ENCODE peak calls at places on chromosomes 3 and 15, in five cellular contexts. A, N, O, Q and K are unnamed samples.

GRCh38 chr3:71348001-71348632 is 235.4 kb downstream of the FOXP1 start:
- DNase-seq in A (no peak), N (no peak), O (no peak), Q (no peak), K (no peak)

GRCh38 chr3:184262927-184263179 is 1.5 kb upstream of the CAMK2N2 start:
- DNase-seq in A (no peak), N (no peak), O (no peak), Q (no peak), K (no peak)

GRCh38 chr3:14265246-14265962 is 86.8 kb downstream of the LSM3 start:
- DNase-seq in A (no peak), N (no peak), O (no peak), Q (no peak), K (peak)

GRCh38 chr3:20853890-20854289 is 667.9 kb upstream of the SGO1 start:
- DNase-seq in A (no peak), N (no peak), O (no peak), Q (no peak), K (no peak)

GRCh38 chr3:139102606-139103005 is 57.9 kb upstream of the PRR23C start:
- DNase-seq in A (no peak), N (no peak), O (no peak), Q (no peak), K (no peak)

GRCh38 chr3:98589331-98589870 is 4.0 kb downstream of the CPOX start:
- DNase-seq in A (no peak), N (no peak), O (no peak), Q (no peak), K (peak)

GRCh38 chr3:133413166-133414020 is 13.5 kb downstream of the BFSP2 start:
- DNase-seq in A (no peak), N (no peak), O (no peak), Q (no peak), K (peak)

GRCh38 chr3:189797103-189797850 is 166.1 kb downstream of the TP63 start:
- DNase-seq in A (no peak), N (no peak), O (no peak), Q (no peak), K (no peak)

GRCh38 chr3:101070260-101071121 is 77.3 kb upstream of the ABI3BP start:
- DNase-seq in A (no peak), N (peak), O (peak), Q (peak), K (peak)

GRCh38 chr15:60821462-60822061 is 342.6 kb upstream of the ICE2 start:
- DNase-seq in A (no peak), N (no peak), O (no peak), Q (no peak), K (no peak)

GRCh38 chr3:102796856-102797255 is 362.0 kb downstream of the ZPLD1 start:
- DNase-seq in A (no peak), N (no peak), O (no peak), Q (no peak), K (no peak)

GRCh38 chr15:63211549-63211948 is 22.1 kb downstream of the RAB8B start:
- DNase-seq in A (no peak), N (no peak), O (no peak), Q (no peak), K (no peak)

GRCh38 chr3:10194328-10195071 is 29.8 kb downstream of the IRAK2 start:
- DNase-seq in A (no peak), N (peak), O (peak), Q (no peak), K (no peak)

GRCh38 chr3:30689202-30689641 is 82.8 kb downstream of the TGFBR2 start:
- DNase-seq in A (no peak), N (no peak), O (no peak), Q (no peak), K (peak)

GRCh38 chr3:73667889-73668288 is 43.1 kb upstream of the PDZRN3 start:
- DNase-seq in A (no peak), N (no peak), O (no peak), Q (no peak), K (no peak)

GRCh38 chr15:71880276-71880675 is 69.9 kb downstream of the NR2E3 start:
- DNase-seq in A (no peak), N (no peak), O (no peak), Q (no peak), K (no peak)

GRCh38 chr3:180457238-180457637 is 144.7 kb upstream of the TTC14 start:
- DNase-seq in A (no peak), N (no peak), O (no peak), Q (no peak), K (no peak)

GRCh38 chr3:117512975-117513374 is 803.4 kb downstream of the TUSC7 start:
- DNase-seq in A (no peak), N (no peak), O (no peak), Q (no peak), K (no peak)

GRCh38 chr15:37794947-37795346 is 139.5 kb upstream of the TMCO5A start:
- DNase-seq in A (no peak), N (no peak), O (no peak), Q (no peak), K (no peak)

GRCh38 chr3:169022457-169022856 is 641.1 kb downstream of the MECOM start:
- DNase-seq in A (no peak), N (no peak), O (no peak), Q (no peak), K (no peak)
- H3K4me3 ChIP-seq in A (no peak), N (no peak), O (no peak), Q (no peak), K (no peak)

GRCh38 chr3:17775073-17775472 is 32.6 kb upstream of the TBC1D5 start:
- DNase-seq in A (no peak), N (no peak), O (no peak), Q (no peak), K (no peak)
- H3K4me3 ChIP-seq in A (no peak), N (no peak), O (no peak), Q (no peak), K (no peak)

DNA sequence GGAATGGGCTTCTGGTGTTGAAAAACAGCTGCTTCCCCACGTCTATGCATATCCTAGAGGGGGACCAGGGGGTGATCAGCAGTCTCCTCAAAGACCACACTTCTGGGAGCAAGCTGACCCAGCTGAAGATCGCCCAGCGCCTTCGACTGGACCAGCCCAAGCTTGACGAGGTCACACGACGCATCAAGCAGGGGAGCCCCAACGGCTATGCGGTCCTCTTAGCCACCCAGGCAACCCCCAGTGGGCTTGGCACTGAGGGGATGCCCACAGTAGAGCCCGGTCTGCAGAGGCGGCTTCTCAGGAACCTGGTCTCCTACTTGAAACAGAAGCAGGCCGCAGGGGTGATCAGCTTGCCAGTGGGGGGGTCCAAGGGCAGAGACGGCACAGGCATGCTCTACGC is 2.5 kb downstream of the RBM15B start:
- DNase-seq in A (no peak), N (no peak), O (no peak), Q (no peak), K (no peak)
- H3K4me3 ChIP-seq in A (no peak), N (no peak), O (no peak), Q (peak), K (no peak)

DNA sequence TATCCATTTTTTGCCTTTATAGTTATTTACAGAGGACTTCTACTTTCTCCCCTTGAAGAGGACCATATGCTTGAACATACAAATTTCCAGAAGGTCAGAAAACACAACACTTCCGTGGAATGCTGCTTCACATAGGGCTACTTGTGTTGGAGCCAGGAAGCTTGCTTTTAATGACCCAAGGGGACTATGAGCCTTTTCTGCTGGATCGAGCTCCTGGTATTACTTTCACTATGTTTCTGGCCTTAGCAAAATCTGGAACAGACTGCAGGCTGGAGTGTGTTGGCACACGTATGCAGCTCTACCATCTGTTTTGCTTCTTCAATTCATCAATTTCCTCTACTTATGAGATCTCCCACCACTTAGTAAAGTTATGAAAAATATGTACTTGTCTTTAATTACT is 69.3 kb upstream of the CBLB start:
- DNase-seq in A (no peak), N (peak), O (no peak), Q (no peak), K (peak)
- H3K4me3 ChIP-seq in A (peak), N (peak), O (no peak), Q (no peak), K (no peak)

DNA sequence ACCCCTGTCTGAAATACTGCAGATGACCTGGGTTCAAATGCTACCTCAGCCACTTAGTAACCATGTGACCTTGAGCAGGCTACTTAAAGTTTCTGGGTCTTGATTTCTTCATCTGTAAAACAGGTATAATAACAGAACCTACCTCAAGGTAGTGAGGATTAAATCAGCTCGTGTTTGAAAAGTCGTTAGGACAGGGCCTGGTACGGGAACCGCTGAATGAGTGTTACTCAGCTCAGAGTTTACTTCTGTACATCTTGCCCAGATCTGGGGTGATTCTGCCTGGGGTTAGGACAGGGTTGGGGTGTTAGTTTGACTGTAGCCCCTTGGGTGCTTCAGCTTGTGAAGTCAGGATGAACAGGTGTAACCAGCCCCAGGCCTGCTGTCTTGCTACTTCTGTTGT is 1.8 kb downstream of the SEMA4B start:
- DNase-seq in A (no peak), N (no peak), O (no peak), Q (no peak), K (no peak)
- H3K4me3 ChIP-seq in A (peak), N (no peak), O (no peak), Q (no peak), K (no peak)

GRCh38 chr15:81095690-81096365 is 38.2 kb upstream of the CFAP161 start:
- DNase-seq in A (no peak), N (no peak), O (no peak), Q (no peak), K (no peak)

GRCh38 chr15:81093961-81094360 is 40.1 kb upstream of the CFAP161 start:
- DNase-seq in A (no peak), N (no peak), O (no peak), Q (no peak), K (no peak)

GRCh38 chr15:81092559-81092902 is 41.5 kb upstream of the CFAP161 start:
- DNase-seq in A (no peak), N (peak), O (no peak), Q (no peak), K (no peak)

GRCh38 chr15:81088496-81088895 is 45.6 kb upstream of the CFAP161 start:
- DNase-seq in A (no peak), N (no peak), O (no peak), Q (no peak), K (no peak)

GRCh38 chr15:81091889-81092558 is 42.0 kb upstream of the CFAP161 start:
- DNase-seq in A (no peak), N (peak), O (no peak), Q (no peak), K (peak)
- H3K4me3 ChIP-seq in A (no peak), N (no peak), O (no peak), Q (no peak), K (no peak)

GRCh38 chr3:127819656-127820055 is 2.7 kb downstream of the MGLL start:
- DNase-seq in A (no peak), N (no peak), O (no peak), Q (no peak), K (no peak)
- H3K4me3 ChIP-seq in A (peak), N (peak), O (no peak), Q (no peak), K (no peak)

GRCh38 chr3:48966876-48967361 is 23.1 kb upstream of the P4HTM start:
- DNase-seq in A (no peak), N (no peak), O (no peak), Q (no peak), K (no peak)
- H3K4me3 ChIP-seq in A (no peak), N (no peak), O (no peak), Q (no peak), K (no peak)

DNA sequence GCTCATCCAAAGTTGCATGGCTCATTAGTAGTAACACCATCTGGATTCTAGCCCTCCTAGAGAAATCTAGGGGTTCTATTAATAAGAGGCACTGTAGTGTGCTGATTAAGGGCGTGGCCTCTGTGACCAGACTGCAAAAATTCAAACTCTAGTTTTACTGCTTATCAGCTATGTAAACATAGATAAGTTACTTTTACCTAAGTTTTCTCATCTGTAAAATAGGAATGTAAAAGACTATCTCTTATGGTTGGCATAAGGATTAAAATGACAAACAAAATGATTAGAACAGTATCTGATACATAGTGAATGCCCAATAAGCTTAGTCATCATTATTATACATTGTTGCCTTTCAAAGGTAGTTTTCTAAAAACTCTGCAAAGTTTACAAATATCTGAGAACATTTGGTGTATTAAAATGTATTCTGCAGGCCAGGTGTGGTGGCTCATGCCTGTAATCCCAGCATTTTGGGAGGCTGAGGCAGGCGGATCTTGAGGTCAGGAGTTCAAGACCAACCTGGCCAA is 4.5 kb downstream of the PTX3 start:
- DNase-seq in A (no peak), N (no peak), O (no peak), Q (no peak), K (no peak)
- H3K4me3 ChIP-seq in A (no peak), N (no peak), O (no peak), Q (no peak), K (no peak)

GRCh38 chr15:85708402-85708932 is 86.3 kb downstream of the KLHL25 start:
- DNase-seq in A (no peak), N (no peak), O (no peak), Q (no peak), K (no peak)
- H3K4me3 ChIP-seq in A (no peak), N (no peak), O (peak), Q (peak), K (no peak)